ENCODE peak calls at places on chromosomes 11 and 22, in five cellular contexts. X, G, Z, F and I are unnamed samples.

GRCh38 chr11:4191031-4191571 is 96.5 kb downstream of the RRM1 start:
- DNase-seq in F (no peak), Z (no peak), X (no peak), G (peak; percentile 50), I (no peak)

GRCh38 chr22:36461665-36462474 is 19.6 kb downstream of the TXN2 start:
- DNase-seq in F (no peak), Z (no peak), G (peak; percentile 92), X (no peak), I (peak; percentile 62)

GRCh38 chr22:30186535-30186934 is 60.0 kb downstream of the LIF start:
- DNase-seq in X (no peak), Z (no peak), G (no peak), F (no peak), I (no peak)

GRCh38 chr11:125330462-125331325 is 165.4 kb downstream of the FEZ1 start:
- DNase-seq in G (no peak), Z (no peak), X (no peak), F (no peak), I (no peak)

GRCh38 chr22:41028841-41029240 is 63.6 kb upstream of the EP300 start:
- DNase-seq in X (no peak), G (no peak), Z (no peak), F (no peak), I (peak; percentile 59)

GRCh38 chr11:111715142-111715816 is 50.9 kb downstream of the PPP2R1B start:
- DNase-seq in X (no peak), Z (no peak), G (no peak), F (no peak), I (no peak)

GRCh38 chr11:3939211-3939610 is 83.7 kb downstream of the STIM1 start:
- DNase-seq in Z (no peak), X (no peak), G (no peak), F (no peak), I (no peak)

GRCh38 chr22:49934144-49934890 is 15.9 kb downstream of the CRELD2 start:
- DNase-seq in Z (no peak), G (peak; percentile 93), X (no peak), F (no peak), I (no peak)

GRCh38 chr11:101617735-101618332 is 34.0 kb upstream of the TRPC6 start:
- DNase-seq in X (no peak), G (no peak), Z (no peak), F (no peak), I (peak; percentile 64)

GRCh38 chr11:102361100-102362021 is 14.3 kb downstream of the BIRC2 start:
- DNase-seq in X (no peak), Z (no peak), F (no peak), G (peak; percentile 46), I (no peak)

GRCh38 chr11:9853929-9854557 is 190.2 kb downstream of the SWAP70 start:
- DNase-seq in Z (no peak), X (no peak), F (no peak), G (no peak), I (no peak)

GRCh38 chr11:2525166-2525861 is 80.5 kb downstream of the KCNQ1 start:
- DNase-seq in G (peak; percentile 51), Z (no peak), F (peak; percentile 19), X (peak; percentile 65), I (no peak)

GRCh38 chr11:3920148-3920852 is 64.8 kb downstream of the STIM1 start:
- DNase-seq in Z (peak; percentile 44), F (no peak), X (no peak), G (no peak), I (peak; percentile 18)

GRCh38 chr11:10930224-10930960 is 72.5 kb upstream of the ZBED5 start:
- DNase-seq in X (no peak), F (no peak), G (no peak), Z (no peak), I (peak; percentile 28)

GRCh38 chr11:95522871-95523270 is 266.7 kb downstream of the FAM76B start:
- DNase-seq in G (no peak), Z (no peak), X (no peak), F (no peak), I (peak; percentile 63)

GRCh38 chr11:71112990-71113389 is 139.4 kb downstream of the SHANK2 start:
- DNase-seq in X (no peak), Z (no peak), F (no peak), G (peak; percentile 56), I (no peak)

GRCh38 chr11:120125005-120125404 is 12.9 kb downstream of the TRIM29 start:
- DNase-seq in Z (peak; percentile 38), G (peak; percentile 84), F (peak; percentile 60), X (peak; percentile 86), I (no peak)

GRCh38 chr22:39808087-39808486 is 85.5 kb downstream of the ENTHD1 start:
- DNase-seq in X (no peak), Z (peak; percentile 31), G (no peak), F (no peak), I (no peak)

GRCh38 chr11:118415739-118416068 is 14.3 kb downstream of the ATP5MG start:
- DNase-seq in G (no peak), X (no peak), Z (peak; percentile 33), F (no peak), I (peak; percentile 69)

GRCh38 chr11:116488836-116489389 is 283.9 kb downstream of the BUD13 start:
- DNase-seq in X (no peak), F (no peak), Z (no peak), G (no peak), I (no peak)

GRCh38 chr11:61780581-61781162 is 11.7 kb downstream of the TMEM258 start:
- DNase-seq in G (peak; percentile 52), F (no peak), X (no peak), Z (no peak), I (no peak)

GRCh38 chr11:115194798-115195101 is 309.5 kb downstream of the CADM1 start:
- DNase-seq in Z (no peak), X (no peak), F (no peak), G (no peak), I (no peak)

GRCh38 chr11:110859240-110859835 is 147.1 kb upstream of the ARHGAP20 start:
- DNase-seq in G (no peak), X (no peak), Z (no peak), F (no peak), I (no peak)

GRCh38 chr11:107183963-107184362 is 165.7 kb upstream of the GUCY1A2 start:
- DNase-seq in G (no peak), F (no peak), X (no peak), Z (no peak), I (no peak)

GRCh38 chr11:65695459-65696241 is 16.4 kb upstream of the KAT5 start:
- DNase-seq in Z (peak; percentile 26), X (no peak), G (peak; percentile 83), F (no peak), I (no peak)

DNA sequence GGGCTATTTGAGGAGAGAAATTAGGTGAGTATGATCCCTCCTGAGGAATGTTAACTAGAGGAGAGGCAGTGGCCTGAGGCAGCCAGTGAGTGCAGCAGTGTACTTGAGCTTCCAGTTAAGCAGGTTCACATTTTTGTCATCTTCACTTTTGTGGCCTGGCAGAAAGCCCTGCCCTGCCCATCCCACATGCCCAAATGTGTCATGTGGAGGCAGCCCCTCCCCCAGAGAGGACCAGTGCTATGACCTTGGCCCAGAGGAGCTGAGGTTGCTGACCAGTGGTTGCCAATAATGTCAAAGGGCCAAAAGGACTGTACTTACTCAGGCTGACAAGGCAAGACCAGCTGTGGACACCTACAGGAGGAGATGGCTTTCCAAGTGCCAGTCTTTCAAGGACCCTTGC is 17.6 kb upstream of the GRK2 start:
- DNase-seq in Z (no peak), F (no peak), X (no peak), G (peak; percentile 89), I (peak; percentile 88)
- H3K27ac ChIP-seq in Z (peak overlapping the region; percentile 38), F (no peak overlapping the region), X (peak overlapping the region; percentile 82), G (no peak overlapping the region), I (peak overlapping the region; percentile 60)

DNA sequence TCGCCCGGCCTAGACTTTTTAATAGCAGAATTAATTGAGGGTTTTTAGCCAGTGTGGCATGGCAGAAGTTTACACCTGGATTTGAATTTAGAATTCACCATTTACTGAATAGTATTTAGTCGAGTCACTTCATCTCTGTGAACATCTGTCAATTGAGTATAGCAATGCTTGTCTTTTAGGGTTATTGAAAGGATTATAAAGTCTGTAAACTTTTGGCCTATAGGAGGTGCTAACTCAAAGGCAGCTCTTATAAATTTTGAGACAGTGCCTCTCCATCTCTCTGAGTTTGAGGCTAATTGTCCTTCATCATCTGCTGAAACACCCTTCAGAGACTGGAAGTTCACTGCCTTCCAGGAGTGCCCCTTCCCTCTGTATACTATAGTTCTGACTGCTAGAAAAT is 205.0 kb downstream of the NELL1 start:
- DNase-seq in X (no peak), F (no peak), Z (no peak), G (no peak), I (no peak)
- TF ChIP-seq CTCF in X (no peak), F (no peak), Z (no peak), G (no peak), I (no peak)

GRCh38 chr11:46912526-46913150 is 5.7 kb downstream of the LRP4 start:
- DNase-seq in Z (no peak), F (no peak), G (no peak), X (no peak), I (no peak)

GRCh38 chr11:46914910-46915309 is 3.4 kb downstream of the LRP4 start:
- DNase-seq in F (no peak), G (no peak), Z (no peak), X (no peak), I (no peak)

GRCh38 chr11:46916251-46916650 is 2.1 kb downstream of the LRP4 start:
- DNase-seq in Z (no peak), F (no peak), G (no peak), X (no peak), I (no peak)

GRCh38 chr11:46914363-46914762 is 4.0 kb downstream of the LRP4 start:
- DNase-seq in G (no peak), F (no peak), Z (no peak), X (no peak), I (no peak)

DNA sequence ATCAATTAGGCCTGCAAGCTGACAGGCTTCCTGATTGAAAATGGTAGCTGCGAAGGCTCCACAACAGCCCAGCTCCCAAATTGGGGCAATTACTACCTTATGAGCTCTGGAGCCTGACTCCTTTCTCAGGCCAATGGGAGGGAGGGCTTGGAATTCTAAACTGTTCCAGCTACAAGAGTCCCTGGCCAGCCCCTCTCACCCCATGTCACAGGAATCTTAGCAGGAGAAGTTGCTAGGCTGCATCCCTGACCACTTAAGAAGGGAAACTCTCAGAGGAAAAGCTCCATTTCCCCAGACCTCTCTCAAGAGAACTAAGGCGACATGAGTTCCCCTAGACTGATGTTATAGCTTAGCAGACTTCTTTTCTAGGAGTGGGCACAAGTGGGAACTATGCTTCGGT is 4.9 kb downstream of the LRP4 start:
- DNase-seq in G (no peak), F (no peak), Z (no peak), X (no peak), I (no peak)
- H3K27ac ChIP-seq in G (no peak overlapping the region), F (peak overlapping the region; percentile 38), Z (no peak overlapping the region), X (no peak overlapping the region), I (peak overlapping the region; percentile 79)

GRCh38 chr11:66855574-66856495 is 1.0 kb upstream of the LRFN4 start:
- DNase-seq in F (peak; percentile 94), Z (peak; percentile 82), X (peak; percentile 95), G (peak; percentile 98), I (peak; percentile 94)
- TF ChIP-seq CTCF in F (no peak), Z (no peak), X (no peak), G (no peak), I (no peak)

DNA sequence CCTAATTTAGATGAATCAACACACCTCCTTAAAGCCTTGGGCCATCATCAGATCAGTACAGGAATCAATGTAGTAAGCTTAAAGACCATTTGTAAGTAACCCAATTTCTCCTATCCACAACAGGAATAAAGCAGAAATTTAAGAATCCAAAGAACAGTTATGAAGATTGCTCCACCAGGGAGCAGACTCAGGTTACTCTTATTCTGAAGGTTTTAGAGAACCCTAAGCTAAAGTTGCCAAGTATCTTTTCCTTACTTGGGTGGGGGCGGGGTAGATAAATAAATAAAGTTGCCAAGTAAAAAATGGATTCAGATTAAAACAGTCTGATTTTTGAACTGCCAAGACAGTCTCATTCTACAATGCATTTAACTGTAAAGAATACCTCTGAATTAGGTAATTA is 18.1 kb downstream of the CKAP5 start:
- DNase-seq in G (no peak), Z (no peak), X (no peak), F (no peak), I (no peak)
- H3K27ac ChIP-seq in G (no peak overlapping the region), Z (no peak overlapping the region), X (no peak overlapping the region), F (no peak overlapping the region), I (no peak overlapping the region)